ENCODE peak calls at places on chromosomes 6 and 20, in ten cellular contexts. J, Z, E, I, T, Q, M, D, W and N are unnamed samples.

GRCh38 chr6:2220154-2220553 is 25.3 kb downstream of the GMDS start:
- DNase-seq in I (no peak), W (no peak), T (no peak), D (no peak), E (no peak), M (no peak), J (no peak), Q (no peak), Z (no peak), N (no peak)

GRCh38 chr6:51260003-51260402 is 441.3 kb downstream of the TFAP2B start:
- DNase-seq in T (no peak), E (no peak), Q (no peak), M (no peak), Z (no peak), D (no peak), W (no peak), I (no peak), J (no peak), N (no peak)

GRCh38 chr20:45629496-45630100 is at the start of gene WFDC10A:
- DNase-seq in M (peak), E (peak), I (peak), J (peak), W (peak), Q (no peak), Z (peak), T (peak), D (peak), N (peak)

GRCh38 chr20:62603021-62603906 is 39.0 kb upstream of the SLCO4A1 start:
- DNase-seq in D (peak), T (peak), I (no peak), W (peak), J (peak), E (peak), Z (no peak), M (peak), Q (peak), N (peak)

GRCh38 chr6:6678185-6678671 is 89.7 kb downstream of the LY86 start:
- DNase-seq in I (no peak), E (no peak), J (no peak), W (no peak), M (no peak), T (no peak), D (peak), Q (no peak), Z (peak), N (no peak)

GRCh38 chr20:24694157-24694726 is 224.8 kb downstream of the SYNDIG1 start:
- DNase-seq in Q (no peak), I (no peak), M (no peak), D (no peak), Z (no peak), T (no peak), W (no peak), E (no peak), J (no peak), N (no peak)

GRCh38 chr6:40583694-40584093 is 3.5 kb downstream of the LRFN2 start:
- DNase-seq in W (no peak), Q (no peak), D (no peak), T (no peak), M (no peak), Z (no peak), E (no peak), J (peak), I (no peak), N (no peak)

GRCh38 chr20:13297105-13297899 is 76.2 kb downstream of the ISM1 start:
- DNase-seq in I (no peak), Z (no peak), E (no peak), M (no peak), J (no peak), T (no peak), W (no peak), D (no peak), Q (no peak), N (no peak)

GRCh38 chr6:168949876-168950499 is 303.7 kb downstream of the THBS2 start:
- DNase-seq in I (no peak), Q (no peak), E (no peak), W (no peak), M (no peak), T (no peak), D (no peak), Z (peak), J (no peak), N (no peak)

GRCh38 chr6:57221191-57221935 is 744 bp downstream of the RAB23 start:
- DNase-seq in W (no peak), Q (peak), E (peak), Z (peak), J (peak), M (peak), T (peak), D (peak), I (peak), N (peak)

GRCh38 chr6:139062921-139063320 is 34.4 kb downstream of the ABRACL start:
- DNase-seq in Z (no peak), D (no peak), I (no peak), T (no peak), J (no peak), W (no peak), M (no peak), E (no peak), Q (no peak), N (no peak)

GRCh38 chr6:162612613-162613012 is 115.0 kb downstream of the PRKN start:
- DNase-seq in T (no peak), W (no peak), D (no peak), J (no peak), Z (no peak), I (no peak), Q (no peak), M (no peak), E (no peak), N (no peak)

GRCh38 chr6:157760589-157761330 is 62.3 kb upstream of the SNX9 start:
- DNase-seq in J (peak), Z (peak), I (no peak), T (no peak), W (no peak), M (no peak), Q (no peak), E (no peak), D (peak), N (no peak)

GRCh38 chr6:23980965-23981364 is 145.1 kb upstream of the NRSN1 start:
- DNase-seq in T (no peak), E (no peak), J (no peak), D (peak), Z (no peak), I (no peak), Q (no peak), M (no peak), W (no peak), N (no peak)

GRCh38 chr6:78605909-78606446 is 261.4 kb upstream of the IRAK1BP1 start:
- DNase-seq in T (no peak), Q (no peak), Z (peak), J (no peak), M (no peak), I (no peak), D (peak), E (no peak), W (no peak), N (no peak)

GRCh38 chr6:93902517-93902916 is 483.2 kb upstream of the EPHA7 start:
- DNase-seq in D (no peak), Q (no peak), Z (no peak), W (no peak), E (no peak), J (no peak), M (no peak), T (no peak), I (no peak), N (no peak)

GRCh38 chr6:99330159-99330558 is 19.3 kb downstream of the FAXC start:
- DNase-seq in I (peak), Z (peak), T (no peak), D (peak), J (peak), M (peak), E (peak), Q (no peak), W (peak), N (peak)

GRCh38 chr6:217048-217659 is 75.1 kb upstream of the DUSP22 start:
- DNase-seq in I (peak), J (peak), Z (no peak), Q (no peak), M (no peak), W (no peak), D (no peak), T (peak), E (peak), N (no peak)

GRCh38 chr20:47358672-47359532 is 2.4 kb upstream of the ZMYND8 start:
- DNase-seq in D (peak), Z (peak), E (peak), W (no peak), I (no peak), T (peak), M (no peak), J (no peak), Q (peak), N (no peak)

GRCh38 chr6:156840606-156841005 is 63.4 kb downstream of the ARID1B start:
- DNase-seq in D (no peak), T (no peak), M (no peak), E (peak), Q (no peak), J (no peak), W (no peak), I (no peak), Z (peak), N (no peak)

GRCh38 chr6:89133981-89134380 is 11.9 kb upstream of the PM20D2 start:
- DNase-seq in I (no peak), Q (no peak), M (no peak), J (no peak), T (no peak), D (no peak), E (no peak), W (no peak), Z (no peak), N (no peak)

GRCh38 chr20:51221791-51222408 is 199.0 kb upstream of the KCNG1 start:
- DNase-seq in D (peak), W (no peak), I (no peak), M (no peak), Z (peak), Q (no peak), T (no peak), E (no peak), J (no peak), N (no peak)

GRCh38 chr6:53437557-53438202 is 88.9 kb upstream of the ELOVL5 start:
- DNase-seq in Z (peak), I (peak), E (peak), M (peak), W (no peak), J (peak), T (no peak), Q (no peak), D (peak), N (peak)

GRCh38 chr6:47028835-47029360 is 13.2 kb downstream of the ADGRF1 start:
- DNase-seq in E (no peak), T (no peak), D (no peak), M (no peak), W (no peak), Q (no peak), I (no peak), Z (no peak), J (no peak), N (no peak)

GRCh38 chr6:146791930-146792329 is 193.2 kb downstream of the ADGB start:
- DNase-seq in Q (no peak), E (no peak), D (no peak), T (no peak), W (no peak), J (no peak), I (no peak), Z (no peak), M (no peak), N (no peak)

GRCh38 chr20:59145926-59146800 is 17.5 kb upstream of the ZNF831 start:
- DNase-seq in E (no peak), Q (no peak), I (no peak), T (no peak), J (peak), D (no peak), Z (no peak), W (peak), M (peak), N (peak)

GRCh38 chr6:70411948-70412796 is 1.1 kb upstream of the FAM135A start:
- DNase-seq in I (no peak), W (no peak), Q (no peak), M (no peak), T (no peak), D (no peak), Z (no peak), E (no peak), J (no peak), N (no peak)

GRCh38 chr6:138550346-138550767 is 51.1 kb upstream of the NHSL1 start:
- DNase-seq in W (no peak), J (no peak), Q (no peak), T (no peak), E (no peak), I (no peak), M (no peak), D (no peak), Z (no peak), N (no peak)

GRCh38 chr6:5025911-5026819 is 22.3 kb upstream of the RPP40 start:
- DNase-seq in E (no peak), Z (peak), I (no peak), D (no peak), T (peak), M (no peak), J (no peak), W (no peak), Q (peak), N (no peak)
- TF ChIP-seq CTCF in E (no peak), Z (no peak), I (no peak), D (no peak), T (no peak), M (no peak), J (no peak), W (no peak), Q (peak), N (no peak)

DNA sequence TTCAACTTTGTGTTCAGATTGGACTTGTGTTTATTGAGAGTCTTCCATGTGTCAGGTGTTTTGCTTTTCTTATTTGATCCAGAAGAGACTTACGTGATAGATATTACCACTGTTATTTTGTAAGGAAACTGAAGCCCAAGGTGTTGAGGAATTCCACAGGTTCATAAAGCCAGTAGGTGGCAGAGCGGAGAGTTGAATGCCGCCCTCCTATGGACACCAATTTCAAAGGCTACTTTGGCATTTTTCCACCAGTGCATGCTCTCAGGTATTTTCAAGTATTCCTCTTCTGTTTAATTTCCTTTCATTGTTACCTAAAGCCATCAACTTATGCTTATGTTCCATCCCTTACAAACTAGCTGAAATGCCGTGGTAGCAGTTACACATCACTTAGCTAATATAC is 14.0 kb upstream of the COL10A1 start:
- DNase-seq in J (no peak), Z (no peak), I (no peak), D (peak), W (no peak), M (no peak), T (no peak), Q (no peak), E (no peak), N (no peak)
- TF ChIP-seq CTCF in J (no peak), Z (no peak), I (no peak), D (peak), W (no peak), M (no peak), T (no peak), Q (no peak), E (peak), N (no peak)

GRCh38 chr20:3494218-3494617 is 23.4 kb downstream of the ATRN start:
- DNase-seq in T (no peak), E (no peak), I (no peak), J (no peak), D (no peak), Q (no peak), Z (no peak), M (no peak), W (no peak), N (no peak)
- TF ChIP-seq CTCF in T (no peak), E (peak), I (no peak), J (no peak), D (no peak), Q (no peak), Z (no peak), M (no peak), W (no peak), N (no peak)

DNA sequence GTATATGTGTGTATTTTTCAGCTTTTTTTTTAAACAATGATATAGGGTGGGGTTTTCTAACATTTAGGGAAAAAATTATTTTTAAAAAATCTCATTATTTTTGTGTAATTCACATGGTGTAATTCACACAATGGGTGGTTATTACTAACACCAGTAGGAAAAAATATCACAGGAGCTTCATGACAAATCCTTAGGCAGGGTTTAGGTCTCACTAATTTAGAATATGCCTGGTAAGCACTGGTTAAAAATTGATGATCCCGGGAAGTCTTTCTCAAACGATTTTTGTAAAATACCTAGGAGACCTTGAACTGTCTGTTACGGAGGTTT is 29.5 kb upstream of the ZNF217 start:
- DNase-seq in Z (no peak), D (no peak), Q (no peak), I (peak), E (no peak), W (no peak), J (no peak), T (no peak), M (no peak), N (no peak)
- TF ChIP-seq CTCF in Z (no peak), D (no peak), Q (no peak), I (no peak), E (no peak), W (no peak), J (no peak), T (no peak), M (no peak), N (no peak)

GRCh38 chr6:39102821-39103136 is 12.2 kb downstream of the SAYSD1 start:
- DNase-seq in T (no peak), I (no peak), W (no peak), M (no peak), Z (no peak), D (no peak), Q (no peak), E (no peak), J (no peak), N (no peak)

GRCh38 chr6:39100358-39100757 is 14.6 kb downstream of the SAYSD1 start:
- DNase-seq in E (no peak), W (no peak), J (peak), M (no peak), Z (no peak), D (no peak), Q (no peak), I (no peak), T (no peak), N (no peak)

GRCh38 chr6:39107034-39107433 is 8.0 kb downstream of the SAYSD1 start:
- DNase-seq in I (no peak), E (no peak), Q (no peak), W (no peak), T (no peak), J (no peak), M (no peak), D (no peak), Z (no peak), N (no peak)

GRCh38 chr6:39104528-39104927 is 10.5 kb downstream of the SAYSD1 start:
- DNase-seq in M (no peak), J (no peak), W (no peak), Z (no peak), E (no peak), D (no peak), I (no peak), Q (no peak), T (no peak), N (no peak)

DNA sequence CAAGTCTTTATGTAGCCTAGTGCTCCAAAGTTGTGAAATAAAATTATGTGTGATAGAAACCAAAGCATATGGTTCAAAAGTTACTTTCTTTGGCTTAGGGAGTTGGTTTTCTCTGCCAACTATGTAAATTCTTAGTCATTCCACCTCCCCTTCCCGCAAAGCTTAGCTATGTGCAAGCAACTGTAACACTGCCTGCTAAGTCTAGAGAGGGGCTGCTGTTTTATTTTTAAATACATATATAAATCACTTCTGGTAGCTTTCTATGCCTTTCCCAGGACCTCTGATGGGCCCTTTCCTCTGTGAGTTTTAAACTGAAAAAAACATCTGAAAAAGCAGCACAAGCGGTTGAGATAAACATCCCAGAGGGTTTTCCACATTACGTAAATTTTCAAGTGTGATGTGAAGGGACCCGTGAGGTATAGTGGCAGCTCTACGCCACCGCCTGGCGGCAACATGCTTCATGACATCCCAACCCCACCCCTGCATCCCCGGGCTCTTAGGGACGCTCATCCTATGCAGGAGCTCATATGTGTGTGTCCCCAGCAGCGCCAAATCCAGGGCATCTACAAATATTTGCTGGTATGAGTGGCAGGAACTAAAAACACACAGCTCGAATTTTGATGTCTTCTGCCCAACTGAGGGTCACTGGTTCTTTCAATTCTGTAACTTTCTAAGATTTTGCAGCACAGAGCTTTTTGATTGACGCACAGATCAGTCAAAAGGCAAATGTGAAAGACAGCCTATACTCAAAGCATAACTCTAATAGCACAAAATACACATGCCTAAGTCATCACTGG is 12.8 kb downstream of the SAYSD1 start:
- DNase-seq in I (no peak), T (peak), Z (peak), W (no peak), M (peak), D (no peak), J (peak), E (peak), Q (peak), N (peak)
- TF ChIP-seq CTCF in I (no peak), T (peak), Z (peak), W (peak), M (peak), D (no peak), J (peak), E (peak), Q (peak), N (peak)

GRCh38 chr20:63652192-63652980 is 838 bp downstream of the STMN3 start:
- DNase-seq in E (no peak), D (no peak), Q (peak), Z (no peak), J (peak), I (no peak), T (peak), M (no peak), W (peak), N (no peak)
- TF ChIP-seq CTCF in E (no peak), D (no peak), Q (no peak), Z (no peak), J (no peak), I (no peak), T (no peak), M (no peak), W (no peak), N (no peak)

GRCh38 chr20:36284751-36285150 is 21.4 kb upstream of the DLGAP4 start:
- DNase-seq in I (no peak), E (no peak), Q (no peak), M (no peak), D (no peak), Z (no peak), W (no peak), J (no peak), T (no peak), N (no peak)
- TF ChIP-seq CTCF in I (no peak), E (no peak), Q (no peak), M (no peak), D (no peak), Z (no peak), W (no peak), J (no peak), T (no peak), N (no peak)

GRCh38 chr20:17682103-17682888 is at the start of gene RRBP1:
- DNase-seq in M (peak), E (peak), W (peak), Z (peak), J (peak), I (peak), D (peak), Q (peak), T (peak), N (peak)
- TF ChIP-seq CTCF in M (peak), E (peak), W (peak), Z (peak), J (peak), I (peak), D (peak), Q (peak), T (peak), N (peak)

DNA sequence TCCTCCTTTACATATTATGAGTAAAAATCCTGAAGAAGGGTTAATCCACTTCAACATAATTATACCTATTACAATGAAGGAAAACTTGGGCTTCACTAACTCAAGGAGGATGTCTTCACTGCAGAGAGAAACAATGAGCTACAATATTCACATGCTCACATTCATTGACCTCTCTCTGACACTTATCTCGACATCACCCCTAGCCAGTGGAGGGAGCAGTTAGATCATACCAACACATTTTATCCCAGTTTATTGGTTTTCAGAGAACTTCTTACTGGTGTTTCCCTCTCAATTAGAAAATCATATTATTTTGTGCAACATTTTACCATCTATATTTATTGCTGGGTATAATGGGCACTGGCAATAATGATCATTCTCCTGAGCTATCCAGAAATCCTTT is 646.5 kb downstream of the TENT5A start:
- DNase-seq in J (no peak), I (no peak), E (no peak), T (no peak), M (no peak), Z (peak), Q (no peak), D (no peak), W (no peak), N (no peak)
- TF ChIP-seq CTCF in J (no peak), I (no peak), E (no peak), T (no peak), M (no peak), Z (peak), Q (peak), D (no peak), W (no peak), N (no peak)